ENCODE peak calls at places on chromosomes 7 and 10, in eight cellular contexts. G, O, C, F, N, Q, S and E are unnamed samples.
A peak's percentile ranks its signal among the peaks of the same experiment; 100 is the strongest.

GRCh38 chr7:46244752-46245151 is 323.7 kb upstream of the IGFBP3 start:
- DNase-seq in G (no peak), O (no peak), C (peak; percentile 8), F (no peak), N (no peak), Q (no peak), S (no peak), E (no peak)

GRCh38 chr7:131194070-131194865 is 133.4 kb upstream of the MKLN1 start:
- DNase-seq in G (no peak), O (no peak), C (no peak), F (no peak), N (no peak), Q (no peak), S (no peak), E (no peak)

GRCh38 chr10:109647627-109648026 is 275.7 kb downstream of the XPNPEP1 start:
- DNase-seq in G (no peak), O (no peak), C (no peak), F (no peak), N (peak; percentile 33), Q (no peak), S (no peak), E (no peak)

GRCh38 chr7:105641236-105641810 is 60.0 kb upstream of the EFCAB10 start:
- DNase-seq in G (no peak), O (no peak), C (no peak), F (no peak), N (no peak), Q (no peak), S (no peak), E (no peak)

GRCh38 chr7:49001610-49002033 is 77.3 kb downstream of the CDC14C start:
- DNase-seq in G (no peak), O (peak; percentile 47), C (no peak), F (peak; percentile 28), N (peak; percentile 52), Q (peak; percentile 75), S (no peak), E (no peak)

GRCh38 chr7:44595934-44596635 is 10.3 kb upstream of the OGDH start:
- DNase-seq in G (no peak), O (no peak), C (no peak), F (no peak), N (no peak), Q (no peak), S (no peak), E (no peak)

GRCh38 chr10:24706479-24707118 is 17.1 kb downstream of the ARHGAP21 start:
- DNase-seq in G (no peak), O (peak; percentile 20), C (peak; percentile 83), F (no peak), N (no peak), Q (no peak), S (peak; percentile 77), E (no peak)

GRCh38 chr10:5528989-5529701 is 4.4 kb downstream of the CALML3 start:
- DNase-seq in G (no peak), O (no peak), C (no peak), F (no peak), N (no peak), Q (no peak), S (no peak), E (no peak)

GRCh38 chr7:75058406-75058805 is 15.2 kb downstream of the RCC1L start:
- DNase-seq in G (no peak), O (no peak), C (no peak), F (no peak), N (no peak), Q (no peak), S (no peak), E (no peak)

GRCh38 chr10:52801951-52802350 is 29.4 kb upstream of the MBL2 start:
- DNase-seq in G (no peak), O (no peak), C (no peak), F (no peak), N (no peak), Q (no peak), S (no peak), E (no peak)

GRCh38 chr10:14039968-14040668 is 290.6 kb downstream of the FRMD4A start:
- DNase-seq in G (no peak), O (no peak), C (peak; percentile 24), F (no peak), N (no peak), Q (no peak), S (peak; percentile 23), E (no peak)

GRCh38 chr10:105535478-105535877 is 894.4 kb downstream of the SORCS3 start:
- DNase-seq in G (no peak), O (no peak), C (no peak), F (no peak), N (no peak), Q (no peak), S (no peak), E (peak; percentile 3)

GRCh38 chr10:124701881-124702656 is 42.1 kb downstream of the FAM53B start:
- DNase-seq in G (peak; percentile 36), O (no peak), C (no peak), F (peak; percentile 66), N (no peak), Q (no peak), S (no peak), E (peak; percentile 67)

GRCh38 chr7:68411742-68412141 is 1186.5 kb upstream of the AUTS2 start:
- DNase-seq in G (no peak), O (no peak), C (no peak), F (no peak), N (no peak), Q (no peak), S (no peak), E (no peak)

GRCh38 chr7:94481246-94481645 is 28.4 kb upstream of the CASD1 start:
- DNase-seq in G (no peak), O (no peak), C (no peak), F (no peak), N (no peak), Q (no peak), S (no peak), E (no peak)

GRCh38 chr10:15661574-15661973 is 58.1 kb downstream of the ITGA8 start:
- DNase-seq in G (no peak), O (no peak), C (no peak), F (no peak), N (no peak), Q (no peak), S (no peak), E (no peak)

GRCh38 chr10:79184141-79184625 is 115.4 kb downstream of the ZMIZ1 start:
- DNase-seq in G (no peak), O (no peak), C (no peak), F (no peak), N (no peak), Q (no peak), S (peak; percentile 77), E (peak; percentile 78)

GRCh38 chr7:146831875-146832274 is 715.3 kb downstream of the CNTNAP2 start:
- DNase-seq in G (no peak), O (no peak), C (no peak), F (no peak), N (no peak), Q (no peak), S (no peak), E (no peak)